ENCODE peak calls at places on chromosome 12, in six cellular contexts. G is right cardiac atrium; X is CD8-positive, alpha-beta T cell; W is gastrocnemius medialis; J is CD8-positive, alpha-beta memory T cell; B is stomach. U is an unnamed sample. For H3K4me1, the result is how much of the 10 kb centered on the place peaks cover.

GRCh38 chr12:5259523-5259922 is 172.4 kb upstream of the NTF3 start:
- DNase-seq in X (no peak), B (no peak), W (no peak), J (no peak), G (no peak), U (no peak)

GRCh38 chr12:724194-724855 is 28.1 kb upstream of the WNK1 start:
- DNase-seq in J (no peak), X (peak), G (no peak), W (no peak), B (no peak), U (no peak)

GRCh38 chr12:116104167-116104750 is 173.2 kb downstream of the MED13L start:
- DNase-seq in B (no peak), W (no peak), X (no peak), J (no peak), G (no peak), U (no peak)

GRCh38 chr12:101695698-101696097 is 1.7 kb upstream of the CHPT1 start:
- DNase-seq in X (no peak), B (no peak), W (no peak), G (no peak), J (no peak), U (no peak)

GRCh38 chr12:6233121-6233971 is 33.1 kb downstream of the CD9 start:
- DNase-seq in B (no peak), X (no peak), G (no peak), J (no peak), W (peak), U (no peak)

GRCh38 chr12:85836716-85837100 is 499 bp upstream of the RASSF9 start:
- DNase-seq in J (no peak), B (no peak), G (no peak), W (no peak), X (no peak), U (no peak)

GRCh38 chr12:23816394-23816851 is 133.0 kb downstream of the SOX5 start:
- DNase-seq in X (no peak), G (no peak), W (no peak), J (no peak), B (no peak), U (no peak)

GRCh38 chr12:106883421-106883820 is 72.3 kb upstream of the TMEM263 start:
- DNase-seq in J (no peak), G (no peak), B (no peak), X (no peak), W (no peak), U (no peak)

GRCh38 chr12:22797686-22798085 is 172.7 kb downstream of the ETNK1 start:
- DNase-seq in X (no peak), J (no peak), B (no peak), W (no peak), G (no peak), U (no peak)

GRCh38 chr12:94987806-94988205 is 15.7 kb downstream of the NDUFA12 start:
- DNase-seq in G (no peak), X (no peak), B (no peak), J (peak), W (no peak), U (no peak)

GRCh38 chr12:93819048-93819491 is 141.9 kb downstream of the CRADD start:
- DNase-seq in W (peak), B (peak), G (peak), X (no peak), J (no peak), U (no peak)

GRCh38 chr12:3261782-3262359 is 184.7 kb downstream of the TSPAN9 start:
- DNase-seq in B (no peak), G (no peak), X (no peak), W (no peak), J (no peak), U (no peak)

GRCh38 chr12:3263282-3263681 is 186.1 kb downstream of the TSPAN9 start:
- DNase-seq in W (no peak), J (no peak), X (no peak), B (no peak), G (no peak), U (no peak)

GRCh38 chr12:3263939-3264699 is 186.9 kb downstream of the TSPAN9 start:
- DNase-seq in B (no peak), G (peak), X (no peak), J (no peak), W (no peak), U (no peak)

GRCh38 chr12:3259976-3260375 is 182.8 kb downstream of the TSPAN9 start:
- DNase-seq in X (no peak), J (no peak), W (no peak), G (no peak), B (no peak), U (no peak)

GRCh38 chr12:3262466-3262865 is 185.3 kb downstream of the TSPAN9 start:
- DNase-seq in B (no peak), X (no peak), W (no peak), J (no peak), G (no peak), U (no peak)
- H3K4me1 ChIP-seq in B (under half), X (under half), W (under half), J (under half), G (under half), U (under half)

DNA sequence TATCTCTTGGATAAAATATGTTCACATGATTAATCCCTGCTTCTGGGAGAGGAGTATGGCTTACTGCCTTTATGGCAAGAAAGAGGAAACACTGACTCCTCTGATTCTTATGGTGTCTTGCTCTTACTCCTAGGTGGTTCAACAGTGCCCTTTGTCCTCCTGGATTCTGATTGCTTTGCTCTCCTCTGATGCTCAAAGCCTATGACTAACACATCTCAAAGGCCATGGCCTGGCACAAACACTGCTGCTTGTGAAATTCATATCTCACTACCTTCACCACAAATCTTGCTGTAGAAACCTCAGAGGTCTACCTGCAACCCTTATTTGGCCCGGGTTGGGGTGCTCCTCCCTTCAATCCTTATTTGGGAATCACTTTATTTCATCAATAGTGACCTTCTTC is 217.2 kb downstream of the C12orf50 start:
- DNase-seq in G (no peak), B (no peak), J (no peak), W (no peak), X (no peak), U (no peak)
- H3K4me1 ChIP-seq in G (under half), B (under half), J (under half), W (under half), X (under half), U (under half)

DNA sequence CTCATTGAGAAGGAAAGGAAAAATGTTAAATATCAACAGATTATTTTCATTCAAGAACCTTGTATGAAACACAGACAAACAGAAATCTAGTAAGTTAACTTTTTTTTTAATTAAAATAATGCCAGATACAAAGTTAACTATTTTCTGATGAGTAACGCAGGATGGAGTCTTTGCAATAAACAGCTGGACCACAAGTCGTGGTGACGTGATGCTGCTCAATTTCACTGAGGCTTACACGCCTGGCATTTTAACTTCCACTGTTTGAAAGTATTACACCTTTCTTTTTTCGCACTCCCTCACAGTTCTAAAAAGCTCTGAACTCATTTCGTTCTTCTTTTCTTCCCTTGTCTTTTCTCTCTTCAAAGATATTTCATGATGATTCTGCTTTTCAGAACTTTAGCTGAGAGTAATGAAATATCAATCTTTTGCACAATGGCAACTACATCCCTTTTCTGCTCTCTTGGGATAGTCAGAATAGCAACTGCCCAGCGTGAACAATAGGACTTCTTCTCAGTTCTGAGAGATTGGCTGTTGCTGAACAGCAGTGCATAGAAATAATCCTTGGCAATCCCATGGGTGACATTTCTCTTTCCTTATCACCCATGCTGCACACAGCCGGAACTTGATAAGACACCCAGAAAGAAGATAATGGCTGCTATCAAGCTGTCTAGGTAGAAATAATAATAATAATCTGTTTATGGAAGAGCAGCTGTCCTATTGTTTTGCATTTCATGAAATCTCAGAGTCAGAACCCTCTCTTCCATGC is 160.5 kb downstream of the BTG1 start:
- DNase-seq in G (no peak), X (no peak), W (no peak), B (no peak), J (no peak), U (no peak)
- H3K4me1 ChIP-seq in G (under half), X (under half), W (under half), B (under half), J (under half), U (under half)

GRCh38 chr12:40229690-40230651 is 5.2 kb downstream of the LRRK2 start:
- DNase-seq in B (no peak), J (no peak), W (no peak), G (no peak), X (no peak), U (no peak)
- H3K4me1 ChIP-seq in B (under half), J (under half), W (under half), G (under half), X (under half), U (under half)